ENCODE peak calls at places on chromosomes 2 and 18, in four cellular contexts. P is heart left ventricle; R is naive thymus-derived CD4-positive, alpha-beta T cell; C is tibial nerve. K is an unnamed sample. For H3K4me1 and H3K27me3, the result is how much of the 10 kb centered on the place peaks cover.

GRCh38 chr18:13797157-13797611 is 26.8 kb upstream of the MC5R start:
- DNase-seq in P (no peak), R (no peak), C (no peak), K (no peak)

GRCh38 chr2:48914477-48915077 is 159.1 kb upstream of the LHCGR start:
- DNase-seq in P (no peak), R (no peak), C (peak), K (no peak)

GRCh38 chr18:31506024-31506742 is 8.2 kb downstream of the DSG2 start:
- DNase-seq in P (no peak), R (no peak), C (no peak), K (no peak)

GRCh38 chr2:100784681-100785080 is 35.3 kb upstream of the NPAS2 start:
- DNase-seq in P (no peak), R (no peak), C (no peak), K (no peak)

GRCh38 chr18:39611381-39612090 is 2045.9 kb upstream of the CELF4 start:
- DNase-seq in P (no peak), R (no peak), C (no peak), K (no peak)

GRCh38 chr2:33086400-33087015 is 139.8 kb downstream of the LTBP1 start:
- DNase-seq in P (no peak), R (no peak), C (peak), K (no peak)

GRCh38 chr2:216015722-216016464 is 2.5 kb upstream of the MREG start:
- DNase-seq in P (no peak), R (peak), C (no peak), K (peak)

GRCh38 chr2:159326569-159327255 is 40.2 kb upstream of the WDSUB1 start:
- DNase-seq in P (no peak), R (no peak), C (no peak), K (no peak)

GRCh38 chr18:50207722-50208121 is 12.8 kb upstream of the MYO5B start:
- DNase-seq in P (no peak), R (no peak), C (no peak), K (no peak)

GRCh38 chr2:224038830-224039079 is 331 bp downstream of the SERPINE2 start:
- DNase-seq in P (no peak), R (no peak), C (no peak), K (peak)

GRCh38 chr2:95799892-95800291 is 191.7 kb downstream of the ANKRD36C start:
- DNase-seq in P (peak), R (no peak), C (no peak), K (no peak)

GRCh38 chr18:75916641-75916982 is 489.1 kb upstream of the SMIM21 start:
- DNase-seq in P (no peak), R (no peak), C (no peak), K (no peak)

GRCh38 chr2:71206271-71206670 is 20.6 kb downstream of the PAIP2B start:
- DNase-seq in P (no peak), R (no peak), C (no peak), K (no peak)

GRCh38 chr2:160450486-160450885 is 43.1 kb downstream of the RBMS1 start:
- DNase-seq in P (no peak), R (no peak), C (no peak), K (no peak)

GRCh38 chr18:39959839-39960238 is 1995.2 kb upstream of the PIK3C3 start:
- DNase-seq in P (no peak), R (no peak), C (no peak), K (no peak)

GRCh38 chr2:38596229-38596628 is 6.5 kb downstream of the HNRNPLL start:
- DNase-seq in P (no peak), R (no peak), C (no peak), K (no peak)

GRCh38 chr2:39150890-39151497 is 30.1 kb upstream of the SOS1 start:
- DNase-seq in P (no peak), R (no peak), C (no peak), K (no peak)

GRCh38 chr2:173159794-173160463 is 84.3 kb downstream of the MAP3K20 start:
- DNase-seq in P (peak), R (no peak), C (peak), K (no peak)

GRCh38 chr18:5508821-5509220 is 35.0 kb downstream of the EPB41L3 start:
- DNase-seq in P (no peak), R (no peak), C (no peak), K (no peak)

GRCh38 chr2:198374375-198375072 is 570.1 kb downstream of the PLCL1 start:
- DNase-seq in P (no peak), R (no peak), C (peak), K (no peak)

GRCh38 chr18:74836296-74837139 is 238.8 kb downstream of the ZNF407 start:
- DNase-seq in P (no peak), R (no peak), C (no peak), K (no peak)

DNA sequence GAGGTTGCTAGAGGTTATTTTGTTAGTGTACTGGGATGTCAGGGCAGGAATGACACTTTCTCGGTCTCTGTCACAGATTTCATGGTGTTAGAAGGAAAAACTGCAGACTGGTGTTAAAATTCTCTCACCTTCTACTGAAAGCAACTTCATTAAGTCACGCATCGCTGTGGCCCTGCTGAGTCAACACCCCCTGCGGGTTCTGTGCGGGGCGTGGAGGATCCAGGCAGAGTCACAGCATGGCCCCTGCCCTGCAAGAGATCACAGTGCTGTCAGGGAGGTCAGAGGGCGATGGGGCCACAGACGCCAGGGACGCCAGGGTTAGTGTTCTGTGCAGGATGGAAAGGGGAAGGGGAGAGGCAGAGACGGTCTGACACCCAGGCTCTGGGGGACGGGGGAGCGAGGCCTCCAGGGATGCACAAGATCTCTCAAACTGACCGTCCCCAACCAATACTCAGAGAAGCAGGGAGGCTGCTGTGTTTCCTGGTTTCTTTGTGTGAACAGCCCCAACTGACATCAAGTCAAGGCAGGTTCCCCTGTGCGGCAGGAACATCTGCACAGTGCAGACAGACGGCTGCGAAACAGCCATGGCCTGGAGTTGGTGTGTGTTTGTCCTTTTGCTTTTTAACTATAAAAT is 354.9 kb upstream of the SALL3 start:
- DNase-seq in P (no peak), R (no peak), C (no peak), K (no peak)
- H3K4me1 ChIP-seq in P (under half), R (under half), C (under half), K (under half)

GRCh38 chr2:36369163-36369562 is 13.6 kb downstream of the CRIM1 start:
- DNase-seq in P (no peak), R (no peak), C (no peak), K (no peak)

GRCh38 chr2:36369711-36370110 is 14.1 kb downstream of the CRIM1 start:
- DNase-seq in P (no peak), R (no peak), C (no peak), K (no peak)

GRCh38 chr2:36366491-36367120 is 11.0 kb downstream of the CRIM1 start:
- DNase-seq in P (no peak), R (no peak), C (no peak), K (no peak)

GRCh38 chr2:36367497-36368353 is 12.1 kb downstream of the CRIM1 start:
- DNase-seq in P (no peak), R (no peak), C (no peak), K (no peak)

GRCh38 chr2:36368438-36368837 is 12.9 kb downstream of the CRIM1 start:
- DNase-seq in P (no peak), R (no peak), C (no peak), K (no peak)
- H3K4me3 ChIP-seq in P (no peak), R (no peak), C (no peak), K (no peak)

GRCh38 chr2:30098271-30099005 is 48.4 kb upstream of the YPEL5 start:
- DNase-seq in P (no peak), R (no peak), C (no peak), K (no peak)

GRCh38 chr2:30095402-30095801 is 51.4 kb upstream of the YPEL5 start:
- DNase-seq in P (no peak), R (no peak), C (no peak), K (no peak)

GRCh38 chr2:30096451-30096850 is 50.4 kb upstream of the YPEL5 start:
- DNase-seq in P (no peak), R (no peak), C (no peak), K (no peak)
- H3K27me3 ChIP-seq in P (under half), R (under half), C (under half), K (under half)

DNA sequence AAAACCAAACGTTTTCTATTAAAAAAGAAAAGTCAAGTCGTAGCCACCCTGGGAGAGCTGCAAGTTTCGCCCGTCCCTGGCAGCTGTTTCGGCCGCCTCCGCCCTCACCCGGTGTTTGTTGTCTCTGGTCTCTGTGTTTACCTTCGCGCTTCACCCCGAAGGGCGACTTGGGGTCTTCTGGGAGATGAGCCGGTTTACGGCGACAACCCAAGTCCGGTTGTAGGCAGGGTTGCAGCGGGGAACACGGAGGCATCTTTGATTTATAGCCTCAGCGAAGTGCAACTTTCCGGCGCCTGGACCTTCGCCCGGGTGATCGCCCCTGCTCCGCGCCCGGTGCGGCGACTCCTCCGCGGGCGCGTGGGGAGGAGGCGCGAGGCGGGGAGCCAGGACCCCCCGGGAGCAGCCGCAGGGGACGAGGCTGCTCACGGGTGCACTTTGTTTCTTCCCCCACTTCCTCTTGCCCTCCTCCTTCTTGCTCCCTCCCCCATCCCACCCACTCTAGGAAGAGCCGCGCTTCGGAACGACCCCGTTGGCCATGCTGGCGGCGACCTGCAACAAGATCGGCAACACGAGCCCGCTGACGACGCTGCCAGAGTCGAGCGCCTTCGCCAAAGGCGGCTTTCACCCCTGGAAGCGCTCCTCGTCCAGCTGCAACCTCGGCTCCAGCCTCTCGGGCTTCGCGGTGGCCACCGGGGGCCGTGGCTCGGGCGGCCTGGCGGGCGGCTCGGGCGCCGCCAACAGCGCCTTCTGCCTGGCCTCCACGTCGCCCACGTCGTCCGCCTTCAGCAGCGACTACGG is 1.1 kb downstream of the SP9 start:
- DNase-seq in P (peak), R (no peak), C (no peak), K (no peak)
- H3K4me1 ChIP-seq in P (under half), R (under half), C (under half), K (under half)

GRCh38 chr2:74502147-74502719 is 2.8 kb upstream of the LBX2 start:
- DNase-seq in P (no peak), R (no peak), C (no peak), K (no peak)
- H3K4me3 ChIP-seq in P (peak), R (peak), C (peak), K (peak)